ENCODE peak calls at places on chromosomes 16 and 17, in five cellular contexts. P is prostate gland; Y is adrenal gland; W is upper lobe of right lung; S is effector memory CD4-positive, alpha-beta T cell. K is an unnamed sample.

GRCh38 chr17:38871992-38872605 is 2.2 kb downstream of the LASP1 start:
- DNase-seq in W (no peak), S (no peak), P (no peak), Y (no peak), K (peak)

GRCh38 chr17:50957600-50958575 is 91.7 kb upstream of the TOB1 start:
- DNase-seq in W (no peak), Y (no peak), S (no peak), P (no peak), K (no peak)

GRCh38 chr17:1647802-1648581 is 1.7 kb downstream of the RILP start:
- DNase-seq in Y (peak), S (no peak), P (peak), W (peak), K (no peak)

GRCh38 chr16:50207652-50208051 is 54.5 kb downstream of the TENT4B start:
- DNase-seq in P (no peak), Y (no peak), S (no peak), W (no peak), K (no peak)

GRCh38 chr17:1873418-1873817 is 43.6 kb downstream of the RPA1 start:
- DNase-seq in P (no peak), Y (no peak), W (peak), S (no peak), K (no peak)

GRCh38 chr17:74147966-74148365 is 55.5 kb upstream of the RPL38 start:
- DNase-seq in S (no peak), W (peak), P (no peak), Y (no peak), K (no peak)

GRCh38 chr17:43721537-43722268 is 36.9 kb downstream of the SOST start:
- DNase-seq in Y (no peak), W (no peak), P (no peak), S (no peak), K (no peak)

GRCh38 chr17:54944796-54945195 is 23.7 kb downstream of the COX11 start:
- DNase-seq in W (no peak), P (no peak), Y (no peak), S (no peak), K (no peak)

GRCh38 chr17:30158896-30159625 is 42.4 kb downstream of the NSRP1 start:
- DNase-seq in S (no peak), W (no peak), P (no peak), Y (no peak), K (no peak)

GRCh38 chr17:62717589-62718342 is 90.3 kb downstream of the MRC2 start:
- DNase-seq in S (no peak), W (no peak), Y (no peak), P (no peak), K (no peak)

GRCh38 chr17:2902546-2902945 is 106.3 kb downstream of the RAP1GAP2 start:
- DNase-seq in S (no peak), Y (no peak), W (no peak), P (no peak), K (no peak)

GRCh38 chr17:80227666-80228065 is 7.4 kb downstream of the SLC26A11 start:
- DNase-seq in P (no peak), Y (no peak), W (no peak), S (no peak), K (peak)

GRCh38 chr16:49457196-49457595 is 83.6 kb downstream of the C16orf78 start:
- DNase-seq in S (no peak), W (peak), Y (no peak), P (no peak), K (no peak)

GRCh38 chr17:78355045-78355641 is 4.7 kb downstream of the SOCS3 start:
- DNase-seq in W (no peak), S (no peak), Y (no peak), P (no peak), K (no peak)

GRCh38 chr16:4597174-4597573 is 17.5 kb downstream of the UBALD1 start:
- DNase-seq in W (no peak), P (no peak), S (no peak), Y (no peak), K (no peak)

GRCh38 chr17:673200-673681 is 41.4 kb downstream of the VPS53 start:
- DNase-seq in Y (no peak), W (peak), S (no peak), P (no peak), K (no peak)

GRCh38 chr16:88782454-88783390 is 2.3 kb downstream of the PIEZO1 start:
- DNase-seq in S (peak), P (no peak), Y (peak), W (no peak), K (peak)

GRCh38 chr17:76353004-76353598 is 615 bp downstream of the PRPSAP1 start:
- DNase-seq in Y (peak), S (no peak), P (peak), W (peak), K (peak)

GRCh38 chr16:85675528-85675927 is 13.2 kb downstream of the GINS2 start:
- DNase-seq in S (no peak), W (no peak), Y (no peak), P (no peak), K (no peak)

GRCh38 chr17:79137791-79138190 is 63.2 kb downstream of the ENGASE start:
- DNase-seq in S (no peak), W (no peak), Y (no peak), P (no peak), K (no peak)

GRCh38 chr16:10641953-10642949 is 52.5 kb downstream of the TEKT5 start:
- DNase-seq in S (no peak), Y (no peak), W (no peak), P (no peak), K (no peak)

GRCh38 chr16:30113031-30113710 is at the start of gene GDPD3:
- DNase-seq in Y (peak), S (no peak), W (peak), P (no peak), K (no peak)

GRCh38 chr17:79354173-79354820 is 256.6 kb downstream of the RBFOX3 start:
- DNase-seq in P (no peak), S (no peak), Y (no peak), W (no peak), K (no peak)

GRCh38 chr16:50154369-50154947 is 1.4 kb downstream of the TENT4B start:
- DNase-seq in S (no peak), P (no peak), Y (no peak), W (no peak), K (no peak)

GRCh38 chr16:30651124-30652004 is 604 bp downstream of the PRR14 start:
- DNase-seq in Y (peak), P (peak), W (peak), S (peak), K (peak)

GRCh38 chr16:8295436-8295835 is 294.9 kb downstream of the TMEM114 start:
- DNase-seq in P (no peak), S (no peak), Y (no peak), W (no peak), K (no peak)

GRCh38 chr16:66203476-66203875 is 163.0 kb upstream of the CDH5 start:
- DNase-seq in P (no peak), Y (no peak), W (no peak), S (no peak), K (no peak)

GRCh38 chr17:50781167-50781566 is 13.8 kb upstream of the ANKRD40CL start:
- DNase-seq in S (no peak), Y (no peak), W (no peak), P (no peak), K (no peak)

GRCh38 chr16:65123846-65124513 is 2.1 kb upstream of the CDH11 start:
- DNase-seq in P (no peak), Y (no peak), S (no peak), W (no peak), K (no peak)

GRCh38 chr17:79997004-79997673 is 38.5 kb downstream of the TBC1D16 start:
- DNase-seq in Y (peak), P (no peak), S (peak), W (no peak), K (no peak)

GRCh38 chr17:76397687-76398522 is 13.5 kb downstream of the SPHK1 start:
- DNase-seq in P (peak), S (peak), W (peak), Y (peak), K (peak)

DNA sequence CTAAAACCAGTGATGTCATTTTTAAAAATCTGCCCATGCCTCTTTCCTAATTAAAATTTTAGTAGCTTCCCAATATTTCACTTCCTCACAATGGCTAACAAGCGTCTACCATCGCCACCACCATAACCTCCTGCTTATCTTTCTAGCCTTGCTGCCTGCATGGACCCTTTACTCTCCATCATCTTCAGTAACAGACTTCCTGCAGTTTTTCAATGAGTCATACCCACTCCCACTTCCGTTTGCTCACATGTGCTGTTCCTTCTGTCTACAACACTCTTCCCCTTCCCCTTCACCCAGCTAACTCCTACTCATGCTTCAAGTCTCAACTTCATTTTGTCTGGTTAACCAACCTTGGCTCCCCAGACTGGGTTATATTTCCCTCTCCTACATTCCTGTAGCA is 12.8 kb upstream of the SKAP1 start:
- DNase-seq in S (no peak), W (no peak), P (no peak), Y (no peak), K (no peak)
- H3K27ac ChIP-seq in S (peak), W (no peak), P (no peak), Y (no peak), K (no peak)

DNA sequence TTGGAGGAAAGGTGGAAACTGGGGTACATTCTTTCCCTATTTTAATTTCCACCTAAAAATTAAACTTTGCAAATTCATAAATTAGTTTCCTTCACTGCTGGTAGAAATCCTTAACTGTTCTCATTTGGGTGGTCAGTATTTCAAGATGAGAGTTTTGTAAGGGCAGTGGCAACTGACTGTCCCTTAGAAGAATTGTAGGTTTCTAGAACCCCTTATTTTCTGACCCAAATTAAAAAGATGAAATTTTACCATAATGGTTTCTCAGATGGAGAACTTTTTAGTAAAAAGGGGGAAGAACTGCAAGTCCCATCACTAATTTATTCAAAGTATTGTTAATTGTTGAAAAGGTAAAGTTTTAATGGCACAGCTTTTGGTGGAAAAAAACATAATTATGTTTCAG is 5.6 kb downstream of the IGF2BP1 start:
- DNase-seq in S (no peak), Y (no peak), W (no peak), P (no peak), K (no peak)
- H3K27ac ChIP-seq in S (no peak), Y (no peak), W (no peak), P (no peak), K (no peak)

GRCh38 chr16:69191136-69191535 is 4.2 kb downstream of the SNTB2 start:
- DNase-seq in S (no peak), W (no peak), Y (no peak), P (no peak), K (no peak)
- H3K27ac ChIP-seq in S (no peak), W (no peak), Y (no peak), P (no peak), K (no peak)

GRCh38 chr16:12729448-12729847 is 74.2 kb downstream of the CPPED1 start:
- DNase-seq in S (no peak), W (no peak), Y (no peak), P (no peak), K (no peak)
- H3K27ac ChIP-seq in S (no peak), W (no peak), Y (no peak), P (no peak), K (no peak)

DNA sequence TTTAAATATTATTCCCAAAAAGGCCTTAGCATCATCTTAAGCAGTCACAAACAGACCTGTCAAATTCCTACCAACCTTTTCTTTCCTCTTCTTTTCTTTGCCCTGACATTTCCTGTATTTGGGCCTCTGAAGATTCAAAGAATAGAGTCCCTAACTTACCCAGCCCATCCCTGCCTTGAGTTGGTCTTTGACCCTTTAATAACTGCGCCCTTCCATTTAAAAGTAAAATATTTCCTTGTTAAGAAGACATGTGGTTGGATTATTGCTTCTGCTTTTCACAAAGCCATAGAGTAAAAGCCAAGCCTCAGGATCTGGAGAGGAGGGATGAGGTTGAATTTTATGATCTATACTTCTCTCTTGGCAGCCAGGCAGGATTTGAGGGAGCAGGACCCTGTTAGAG is 13.2 kb upstream of the CCL23 start:
- DNase-seq in S (no peak), P (no peak), W (no peak), Y (no peak), K (no peak)
- H3K27ac ChIP-seq in S (no peak), P (no peak), W (no peak), Y (no peak), K (no peak)

DNA sequence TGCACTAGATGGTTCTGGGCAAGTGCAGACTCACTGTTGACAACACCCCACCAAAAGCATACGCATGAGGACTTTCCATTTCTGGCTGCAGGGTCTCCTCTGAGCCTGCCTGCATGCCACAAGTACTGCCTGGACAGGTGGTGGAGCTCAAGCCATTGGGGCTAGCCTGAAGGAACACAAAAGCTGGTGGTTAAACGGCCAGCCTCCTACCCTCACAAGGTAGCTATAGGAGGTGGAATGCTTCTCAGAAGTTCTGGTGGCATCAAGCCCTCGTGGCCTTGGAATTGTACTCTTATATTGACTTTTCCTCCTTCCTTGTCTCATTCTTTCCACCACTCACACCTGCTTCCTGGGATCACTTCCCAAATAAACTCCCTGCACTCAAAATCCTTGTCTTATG is 56.6 kb upstream of the BCAR1 start:
- DNase-seq in W (no peak), S (no peak), P (peak), Y (no peak), K (peak)
- H3K27ac ChIP-seq in W (no peak), S (no peak), P (peak), Y (no peak), K (peak)

DNA sequence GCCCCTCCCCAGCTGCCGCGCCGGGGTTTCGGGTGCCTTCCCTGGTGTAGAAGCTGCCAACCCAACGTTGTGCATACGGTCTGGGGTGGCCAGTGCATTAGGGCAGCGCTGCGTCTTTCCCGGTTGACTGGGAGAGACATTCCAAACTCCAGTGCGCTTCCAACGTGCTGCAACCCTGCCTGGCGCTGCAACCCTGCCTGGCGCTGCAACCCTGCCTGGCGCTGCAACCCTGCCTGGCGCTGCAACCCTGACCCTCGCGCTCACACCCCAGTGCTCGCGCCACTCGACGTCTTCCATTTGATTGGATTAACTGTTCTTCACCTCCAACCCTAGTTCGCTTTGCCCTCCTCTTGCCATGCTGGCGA is 488 bp upstream of the HAP1 start:
- DNase-seq in Y (no peak), P (no peak), W (no peak), S (no peak), K (no peak)
- H3K27ac ChIP-seq in Y (no peak), P (no peak), W (no peak), S (no peak), K (no peak)

GRCh38 chr17:7775058-7775457 is 57.5 kb downstream of the DNAH2 start:
- DNase-seq in W (no peak), Y (no peak), P (no peak), S (no peak), K (no peak)
- H3K27ac ChIP-seq in W (no peak), Y (no peak), P (no peak), S (no peak), K (no peak)

DNA sequence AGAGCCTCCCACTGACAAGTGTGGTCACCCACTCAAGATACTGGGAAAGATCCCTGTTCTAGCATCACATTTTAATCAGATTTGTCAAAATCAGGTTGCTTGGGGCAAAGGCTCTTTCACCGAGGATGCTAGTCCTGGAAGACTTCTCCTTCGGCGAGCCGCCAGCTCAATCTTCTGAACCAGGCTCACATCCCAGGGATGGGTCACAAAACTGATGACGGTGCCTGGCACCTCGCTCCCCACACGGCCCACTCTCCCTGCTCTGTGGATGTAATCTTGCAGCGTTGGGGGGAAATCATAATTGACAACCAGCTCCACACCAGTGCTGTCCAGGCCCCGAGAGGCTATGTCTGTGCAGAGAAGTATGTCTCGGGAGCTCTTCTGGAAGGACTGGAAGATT is 1.5 kb downstream of the DDX28 start:
- DNase-seq in Y (no peak), W (no peak), P (no peak), S (no peak), K (no peak)
- H3K27ac ChIP-seq in Y (no peak), W (no peak), P (no peak), S (no peak), K (no peak)